ENCODE peak calls at places on chromosomes 16 and 17, in ten cellular contexts. S, O, B, H, U, I, Z, W, K and Q are unnamed samples.

GRCh38 chr17:74690409-74690825 is 22.3 kb downstream of the CD300LF start:
- DNase-seq in S (no peak), O (no peak), B (no peak), H (peak; percentile 96), U (no peak), I (no peak), Z (no peak), W (no peak), K (no peak), Q (no peak)

GRCh38 chr17:36722121-36722902 is 120.9 kb downstream of the MRM1 start:
- DNase-seq in S (peak; percentile 5), O (no peak), B (peak; percentile 15), H (peak; percentile 97), U (peak; percentile 9), I (peak; percentile 44), Z (no peak), W (no peak), K (peak; percentile 32), Q (no peak)

GRCh38 chr17:44599298-44600175 is 42.3 kb downstream of the FZD2 start:
- DNase-seq in S (peak; percentile 99), O (no peak), B (peak; percentile 96), H (no peak), U (no peak), I (peak; percentile 96), Z (peak; percentile 93), W (peak; percentile 38), K (peak; percentile 89), Q (peak; percentile 21)

GRCh38 chr17:72021417-72022041 is 99.3 kb upstream of the SOX9 start:
- DNase-seq in S (no peak), O (no peak), B (no peak), H (no peak), U (no peak), I (no peak), Z (no peak), W (no peak), K (no peak), Q (no peak)

GRCh38 chr16:11045846-11046245 is 101.5 kb downstream of the CLEC16A start:
- DNase-seq in S (peak; percentile 59), O (peak; percentile 82), B (no peak), H (no peak), U (no peak), I (no peak), Z (no peak), W (no peak), K (no peak), Q (no peak)

GRCh38 chr16:11794991-11795886 is 1.8 kb downstream of the ZC3H7A start:
- DNase-seq in S (no peak), O (peak; percentile 78), B (no peak), H (no peak), U (no peak), I (no peak), Z (no peak), W (no peak), K (no peak), Q (no peak)

GRCh38 chr17:31672161-31672819 is 186.8 kb downstream of the COPRS start:
- DNase-seq in S (no peak), O (peak; percentile 31), B (no peak), H (no peak), U (no peak), I (no peak), Z (no peak), W (no peak), K (no peak), Q (no peak)

GRCh38 chr17:52201764-52202571 is 43.5 kb upstream of the CA10 start:
- DNase-seq in S (no peak), O (no peak), B (no peak), H (peak; percentile 0), U (no peak), I (no peak), Z (no peak), W (no peak), K (no peak), Q (no peak)

GRCh38 chr16:80804061-80804450 is 342 bp downstream of the CDYL2 start:
- DNase-seq in S (peak; percentile 46), O (no peak), B (peak; percentile 51), H (peak; percentile 34), U (peak; percentile 24), I (no peak), Z (peak; percentile 32), W (no peak), K (peak; percentile 22), Q (no peak)

GRCh38 chr16:80802902-80803301 is 1.5 kb downstream of the CDYL2 start:
- DNase-seq in S (no peak), O (no peak), B (no peak), H (no peak), U (no peak), I (no peak), Z (no peak), W (no peak), K (no peak), Q (no peak)

GRCh38 chr16:80804451-80805383 is at the start of gene CDYL2:
- DNase-seq in S (peak; percentile 2), O (no peak), B (no peak), H (peak; percentile 17), U (peak; percentile 43), I (no peak), Z (no peak), W (no peak), K (no peak), Q (no peak)

GRCh38 chr16:80803341-80804060 is 897 bp downstream of the CDYL2 start:
- DNase-seq in S (no peak), O (no peak), B (peak; percentile 36), H (peak; percentile 22), U (peak; percentile 32), I (no peak), Z (no peak), W (no peak), K (no peak), Q (no peak)

GRCh38 chr16:80802129-80802528 is 2.3 kb downstream of the CDYL2 start:
- DNase-seq in S (no peak), O (no peak), B (no peak), H (no peak), U (no peak), I (no peak), Z (no peak), W (no peak), K (no peak), Q (no peak)
- TF ChIP-seq CTCF in S (no peak), O (no peak), B (no peak), H (no peak), U (no peak), I (no peak), Z (no peak), W (no peak), K (no peak), Q (no peak)

GRCh38 chr16:84143081-84143480 is 1.9 kb downstream of the HSDL1 start:
- DNase-seq in S (no peak), O (no peak), B (no peak), H (no peak), U (no peak), I (no peak), Z (no peak), W (no peak), K (no peak), Q (no peak)

GRCh38 chr16:84143784-84144199 is 1.2 kb downstream of the HSDL1 start:
- DNase-seq in S (no peak), O (no peak), B (no peak), H (peak; percentile 12), U (no peak), I (no peak), Z (no peak), W (no peak), K (no peak), Q (no peak)

GRCh38 chr16:84144301-84144858 is 597 bp downstream of the HSDL1 start:
- DNase-seq in S (peak; percentile 5), O (peak; percentile 89), B (peak; percentile 48), H (peak; percentile 52), U (peak; percentile 10), I (peak; percentile 19), Z (peak; percentile 14), W (no peak), K (no peak), Q (no peak)

GRCh38 chr16:84141143-84141670 is 3.8 kb downstream of the HSDL1 start:
- DNase-seq in S (no peak), O (no peak), B (no peak), H (peak; percentile 35), U (no peak), I (no peak), Z (peak; percentile 31), W (no peak), K (no peak), Q (no peak)

GRCh38 chr16:84144859-84145639 is at the start of the genes DNAAF1 and HSDL1:
- DNase-seq in S (peak; percentile 73), O (peak; percentile 97), B (peak; percentile 88), H (peak; percentile 89), U (peak; percentile 87), I (peak; percentile 88), Z (peak; percentile 83), W (peak; percentile 79), K (peak; percentile 86), Q (peak; percentile 88)
- TF ChIP-seq POLR2A in S (no peak), O (no peak), B (no peak), H (peak; percentile 68), U (peak; percentile 69), I (peak; percentile 23), Z (peak; percentile 78), W (peak; percentile 72), K (no peak), Q (no peak)

GRCh38 chr16:48321307-48322036 is 63.7 kb downstream of the SIAH1 start:
- DNase-seq in S (peak; percentile 85), O (no peak), B (no peak), H (peak; percentile 19), U (no peak), I (no peak), Z (no peak), W (no peak), K (no peak), Q (no peak)

GRCh38 chr16:48318630-48319029 is 66.6 kb downstream of the SIAH1 start:
- DNase-seq in S (peak; percentile 54), O (no peak), B (peak; percentile 86), H (peak; percentile 78), U (no peak), I (no peak), Z (no peak), W (no peak), K (no peak), Q (no peak)

GRCh38 chr16:48317614-48318013 is 67.6 kb downstream of the SIAH1 start:
- DNase-seq in S (peak; percentile 76), O (no peak), B (peak; percentile 67), H (peak; percentile 93), U (no peak), I (no peak), Z (peak; percentile 33), W (no peak), K (no peak), Q (no peak)
- TF ChIP-seq CTCF in S (peak; percentile 6), O (no peak), B (peak; percentile 9), H (peak; percentile 11), U (peak; percentile 9), I (no peak), Z (no peak), W (no peak), K (no peak), Q (no peak)

DNA sequence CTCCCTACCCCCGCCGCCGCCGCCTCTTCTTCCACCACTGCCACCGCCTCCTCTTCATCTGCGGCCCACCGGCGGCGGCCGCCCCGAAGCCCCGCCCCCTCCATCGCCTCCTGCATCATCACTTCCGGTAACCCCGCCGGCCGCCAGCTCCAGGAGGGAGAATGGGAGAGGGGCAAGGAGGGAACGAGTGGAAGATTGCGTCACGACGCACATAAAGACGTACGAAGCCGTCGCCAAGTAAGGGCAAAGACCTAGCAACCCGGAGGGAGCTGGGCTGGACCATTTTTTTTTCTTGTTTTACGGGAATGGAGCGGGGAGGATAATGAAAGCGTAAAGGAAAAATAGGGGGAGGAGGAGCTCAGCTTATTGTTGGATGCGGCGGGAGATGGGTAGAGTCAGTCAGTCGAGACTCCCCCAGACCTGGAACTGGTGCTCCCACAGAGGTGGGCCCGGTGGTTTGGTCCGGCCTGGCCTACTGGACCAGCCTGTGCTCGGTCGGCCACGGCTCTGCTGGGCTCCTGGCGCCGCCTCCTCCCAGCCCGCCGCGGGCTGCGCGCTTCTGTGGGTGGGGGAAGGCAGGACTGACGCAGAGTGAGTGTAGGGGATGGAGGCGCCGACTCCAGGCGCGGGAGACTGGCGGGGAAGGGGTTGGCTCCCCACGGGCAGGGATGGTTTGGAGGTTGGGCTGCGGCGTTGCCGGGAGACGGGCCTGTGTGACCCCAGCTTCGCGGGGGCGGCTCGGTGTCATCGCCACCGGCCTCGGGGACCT is at the start of the genes DCUN1D3 and LYRM1:
- DNase-seq in S (peak; percentile 100), O (peak; percentile 99), B (peak; percentile 99), H (peak; percentile 99), U (peak; percentile 97), I (peak; percentile 98), Z (peak; percentile 99), W (peak; percentile 94), K (peak; percentile 98), Q (peak; percentile 92)
- TF ChIP-seq POLR2A in S (peak; percentile 96), O (peak; percentile 58), B (peak; percentile 78), H (peak; percentile 68), U (peak; percentile 80), I (peak; percentile 92), Z (peak; percentile 78), W (peak; percentile 92), K (peak; percentile 81), Q (peak; percentile 87)